ENCODE peak calls at places on chromosomes 16 and 17, in six cellular contexts. F, K, E, X, C and N are unnamed samples.

GRCh38 chr17:43701318-43701743 is 39.6 kb upstream of the MEOX1 start:
- DNase-seq in F (no peak), K (no peak), E (no peak), X (no peak), C (no peak), N (no peak)

GRCh38 chr16:87317766-87318121 is 552 bp upstream of the C16orf95 start:
- DNase-seq in F (peak; percentile 86), K (peak; percentile 53), E (peak; percentile 84), X (no peak), C (peak; percentile 69), N (peak; percentile 67)

GRCh38 chr17:33291248-33292183 is 1.6 kb downstream of the ASIC2 start:
- DNase-seq in F (no peak), K (no peak), E (no peak), X (no peak), C (peak; percentile 56), N (peak; percentile 12)

GRCh38 chr16:3038256-3038655 is 1.5 kb upstream of the BICDL2 start:
- DNase-seq in F (no peak), K (peak; percentile 88), E (no peak), X (no peak), C (no peak), N (peak; percentile 91)

GRCh38 chr16:6016530-6017184 is 919.1 kb upstream of the EEF2KMT start:
- DNase-seq in F (no peak), K (no peak), E (no peak), X (no peak), C (no peak), N (peak; percentile 13)

GRCh38 chr16:22220076-22220453 is 14.0 kb downstream of the EEF2K start:
- DNase-seq in F (no peak), K (no peak), E (peak; percentile 86), X (no peak), C (no peak), N (no peak)

GRCh38 chr16:73792199-73793108 is 504.2 kb upstream of the PSMD7 start:
- DNase-seq in F (no peak), K (no peak), E (no peak), X (no peak), C (no peak), N (no peak)

GRCh38 chr16:754208-755097 is 6.1 kb upstream of the MSLN start:
- DNase-seq in F (no peak), K (no peak), E (no peak), X (no peak), C (no peak), N (peak; percentile 16)

GRCh38 chr16:483351-484075 is 44.0 kb upstream of the CAPN15 start:
- DNase-seq in F (no peak), K (no peak), E (no peak), X (no peak), C (peak; percentile 80), N (no peak)

GRCh38 chr16:60346256-60346655 is 1612.1 kb upstream of the GOT2 start:
- DNase-seq in F (no peak), K (no peak), E (no peak), X (no peak), C (no peak), N (no peak)

DNA sequence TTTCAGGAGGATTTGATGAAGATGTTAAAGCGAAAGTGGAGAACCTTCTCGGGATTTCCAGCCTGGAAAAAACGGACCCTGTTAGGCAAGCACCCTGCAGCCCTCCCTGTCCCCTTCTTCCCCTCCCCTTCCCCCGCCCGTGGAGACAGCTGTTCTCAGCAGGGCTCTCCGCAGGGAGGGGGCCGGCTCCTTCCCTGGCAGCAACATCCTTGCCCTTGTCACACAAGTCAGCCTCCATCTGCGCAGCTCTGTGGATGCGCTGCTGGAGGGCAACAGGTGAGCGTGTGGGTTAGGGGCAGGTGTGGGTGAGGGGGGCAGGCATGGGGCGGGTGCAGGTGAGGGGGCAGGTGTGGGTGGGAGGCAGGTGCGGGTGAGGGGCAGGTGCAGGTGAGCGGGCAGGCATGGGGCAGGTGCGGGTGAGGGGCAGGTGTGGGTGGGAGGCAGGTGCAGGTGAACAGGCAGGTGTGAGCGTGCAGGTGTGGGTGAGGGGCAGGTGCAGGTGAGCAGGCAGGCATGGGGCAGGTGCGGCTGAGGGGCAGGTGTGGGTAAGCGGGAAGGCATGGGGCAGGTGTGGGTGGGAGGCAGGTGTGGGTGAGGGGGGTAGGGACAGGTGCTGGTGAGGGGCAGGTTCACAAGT is 9.4 kb downstream of the CYBC1 start:
- DNase-seq in F (peak; percentile 68), K (no peak), E (peak; percentile 77), X (no peak), C (no peak), N (no peak)
- TF ChIP-seq POLR2A in F (no peak), K (no peak), E (no peak), X (no peak), C (no peak), N (no peak)

GRCh38 chr17:70208080-70208794 is 38.9 kb downstream of the KCNJ2 start:
- DNase-seq in F (no peak), K (no peak), E (no peak), X (no peak), C (no peak), N (no peak)

GRCh38 chr17:70207184-70207583 is 37.9 kb downstream of the KCNJ2 start:
- DNase-seq in F (no peak), K (no peak), E (no peak), X (no peak), C (no peak), N (no peak)

GRCh38 chr17:70202840-70203239 is 33.5 kb downstream of the KCNJ2 start:
- DNase-seq in F (no peak), K (no peak), E (no peak), X (no peak), C (no peak), N (no peak)

GRCh38 chr17:70205386-70205785 is 36.1 kb downstream of the KCNJ2 start:
- DNase-seq in F (no peak), K (no peak), E (no peak), X (no peak), C (no peak), N (no peak)

DNA sequence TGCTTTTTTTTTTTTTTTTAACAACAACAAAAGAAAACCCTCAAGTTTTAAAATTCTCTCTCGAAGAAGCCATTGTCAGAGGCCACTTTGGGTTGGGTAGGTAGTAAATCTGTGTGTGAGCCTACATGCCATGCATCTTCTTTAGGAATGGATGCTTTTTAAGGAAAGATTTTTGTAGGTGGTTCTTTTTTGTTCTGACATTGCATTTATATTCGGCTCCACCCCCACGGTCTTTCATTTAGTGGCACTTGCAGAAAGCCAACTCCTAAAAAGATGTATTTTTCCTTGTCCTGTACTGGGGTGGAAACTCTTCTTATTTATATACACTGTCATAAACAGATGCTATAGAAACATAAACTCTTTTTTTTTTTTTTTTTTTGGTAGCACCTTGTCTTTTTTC is 35.1 kb downstream of the KCNJ2 start:
- DNase-seq in F (no peak), K (no peak), E (no peak), X (no peak), C (no peak), N (no peak)
- H3K9me3 ChIP-seq in F (no peaks in the 10 kb centered on the region), K (no peaks in the 10 kb centered on the region), E (no peaks in the 10 kb centered on the region), X (peaks cover 12% of the 10 kb centered on the region), C (no peaks in the 10 kb centered on the region), N (no peaks in the 10 kb centered on the region)

DNA sequence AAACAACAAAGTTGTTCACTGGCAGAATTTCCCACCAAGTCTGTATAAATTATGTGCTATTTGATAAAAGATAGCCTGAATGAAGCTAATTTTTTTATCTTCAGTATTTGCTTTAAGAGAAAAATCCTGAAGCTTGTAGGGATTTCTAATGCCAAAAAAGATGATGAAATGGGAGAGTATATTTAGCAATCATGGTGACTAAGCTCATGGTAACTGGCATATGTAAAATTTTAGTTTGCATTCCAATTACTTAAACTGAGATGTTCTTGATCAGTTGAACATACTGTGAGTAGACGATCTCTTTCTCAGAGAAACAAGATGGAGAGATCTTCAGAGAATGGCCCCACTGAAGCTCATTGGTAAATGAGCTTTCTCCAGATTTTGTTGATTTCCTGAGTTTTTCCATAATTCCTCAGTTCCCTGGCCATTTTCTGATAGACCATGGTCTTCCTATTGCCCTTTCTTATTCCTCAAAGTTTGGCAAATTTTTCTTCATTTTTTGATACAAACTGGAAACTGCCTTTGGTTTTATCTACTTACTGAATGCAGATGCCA is 68.5 kb upstream of the ALOX12 start:
- DNase-seq in F (no peak), K (no peak), E (no peak), X (no peak), C (no peak), N (no peak)
- H3K4me3 ChIP-seq in F (no peak overlapping the region), K (no peak overlapping the region), E (no peak overlapping the region), X (no peak overlapping the region), C (no peak overlapping the region), N (no peak overlapping the region)

DNA sequence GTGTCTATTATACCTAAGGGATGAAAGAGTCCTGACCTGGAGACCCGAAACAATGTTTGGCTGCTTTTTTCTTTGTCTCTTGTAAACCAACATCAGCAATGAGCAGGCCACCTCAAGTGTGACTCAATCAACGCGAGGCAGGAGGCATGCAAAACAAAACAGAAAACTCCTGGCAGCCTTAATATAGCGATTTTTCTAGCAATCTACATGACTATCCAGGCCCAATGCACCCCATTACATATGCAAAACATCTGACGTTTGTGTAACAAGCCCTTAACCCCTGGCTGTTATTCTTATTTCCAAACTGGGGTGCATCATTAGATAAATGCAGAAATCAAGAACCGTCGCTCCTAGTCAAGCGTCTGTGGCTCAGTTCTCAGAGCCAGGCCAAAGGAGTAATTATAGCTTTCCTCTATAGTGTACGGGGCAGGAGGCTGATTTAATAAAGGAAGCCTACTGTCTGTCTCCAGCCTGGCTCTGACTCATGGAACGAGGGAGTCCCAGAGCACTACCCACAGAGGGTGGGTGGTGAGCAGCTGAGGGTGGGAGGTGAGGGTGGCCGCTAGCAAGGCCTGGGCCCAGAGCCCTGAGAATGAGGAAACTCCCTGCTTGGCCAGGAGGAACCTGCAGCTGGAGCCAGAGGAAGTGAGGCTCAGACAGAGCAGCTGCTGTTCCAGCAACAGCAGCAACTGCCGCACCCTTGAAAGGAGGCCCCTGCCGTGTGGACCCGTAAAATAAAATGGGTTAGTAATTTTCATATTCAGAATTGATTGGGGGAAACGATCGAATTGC is 43.9 kb downstream of the CHD9 start:
- DNase-seq in F (peak; percentile 91), K (peak; percentile 76), E (peak; percentile 95), X (no peak), C (peak; percentile 78), N (peak; percentile 64)
- TF ChIP-seq POLR2A in F (no peak), K (no peak), E (no peak), X (no peak), C (no peak), N (no peak)

GRCh38 chr17:82952019-82952418 is 112.2 kb upstream of the ZNF750 start:
- DNase-seq in F (no peak), K (no peak), E (peak; percentile 55), X (no peak), C (peak; percentile 6), N (no peak)
- H3K9me3 ChIP-seq in F (no peaks in the 10 kb centered on the region), K (peaks cover 9% of the 10 kb centered on the region), E (no peaks in the 10 kb centered on the region), X (no peaks in the 10 kb centered on the region), C (no peaks in the 10 kb centered on the region), N (no peaks in the 10 kb centered on the region)

GRCh38 chr17:12732366-12732765 is 56.9 kb upstream of the ARHGAP44 start:
- DNase-seq in F (no peak), K (no peak), E (no peak), X (no peak), C (no peak), N (no peak)
- H3K4me3 ChIP-seq in F (no peak overlapping the region), K (no peak overlapping the region), E (no peak overlapping the region), X (no peak overlapping the region), C (no peak overlapping the region), N (no peak overlapping the region)

GRCh38 chr17:57993471-57994365 is 5.7 kb upstream of the VEZF1 start:
- DNase-seq in F (no peak), K (no peak), E (no peak), X (no peak), C (no peak), N (no peak)
- TF ChIP-seq POLR2A in F (no peak), K (no peak), E (no peak), X (no peak), C (no peak), N (no peak)

GRCh38 chr16:35203636-35204035 is 1744.2 kb downstream of the TP53TG3F start:
- DNase-seq in F (no peak), K (no peak), E (no peak), X (no peak), C (no peak), N (no peak)
- H3K9me3 ChIP-seq in F (no peaks in the 10 kb centered on the region), K (peaks cover 57% of the 10 kb centered on the region), E (no peaks in the 10 kb centered on the region), X (peaks cover 5% of the 10 kb centered on the region), C (no peaks in the 10 kb centered on the region), N (no peaks in the 10 kb centered on the region)